ENCODE peak calls at places on chromosome 20, in nine cellular contexts. One of them, this sample, is unnamed.

GRCh38 chr20:62531046-62531838 is 55.4 kb upstream of the GATA5 start:
- DNase-seq in fibroblast of mammary gland: no peak
- DNase-seq in pons: no peak
- DNase-seq in fibroblast of pulmonary artery: no peak
- DNase-seq in LNCaP clone FGC: no peak
- DNase-seq in substantia nigra: no peak
- DNase-seq in EL: no peak
- DNase-seq in stimulated activated CD4-positive, alpha-beta T cell treated with anti-CD3 and anti-CD28 coated beads, Interleukin-2, amount 100 ng/mL, for 24 hours: no peak
- DNase-seq in lower lobe of right lung: no peak
- DNase-seq in this sample: no peak

GRCh38 chr20:57717797-57718196 is 8.0 kb upstream of the PMEPA1 start:
- DNase-seq in LNCaP clone FGC: no peak
- DNase-seq in EL: peak
- DNase-seq in lower lobe of right lung: no peak
- DNase-seq in substantia nigra: no peak
- DNase-seq in pons: no peak
- DNase-seq in stimulated activated CD4-positive, alpha-beta T cell treated with anti-CD3 and anti-CD28 coated beads, Interleukin-2, amount 100 ng/mL, for 24 hours: no peak
- DNase-seq in fibroblast of mammary gland: no peak
- DNase-seq in fibroblast of pulmonary artery: no peak
- DNase-seq in this sample: peak

GRCh38 chr20:16104783-16105182 is 468.5 kb downstream of the KIF16B start:
- DNase-seq in lower lobe of right lung: no peak
- DNase-seq in substantia nigra: no peak
- DNase-seq in LNCaP clone FGC: no peak
- DNase-seq in fibroblast of mammary gland: no peak
- DNase-seq in fibroblast of pulmonary artery: no peak
- DNase-seq in stimulated activated CD4-positive, alpha-beta T cell treated with anti-CD3 and anti-CD28 coated beads, Interleukin-2, amount 100 ng/mL, for 24 hours: no peak
- DNase-seq in pons: no peak
- DNase-seq in EL: no peak
- DNase-seq in this sample: no peak

GRCh38 chr20:2234788-2235187 is 61.0 kb upstream of the TGM3 start:
- DNase-seq in LNCaP clone FGC: no peak
- DNase-seq in substantia nigra: no peak
- DNase-seq in pons: no peak
- DNase-seq in fibroblast of pulmonary artery: no peak
- DNase-seq in lower lobe of right lung: no peak
- DNase-seq in fibroblast of mammary gland: no peak
- DNase-seq in stimulated activated CD4-positive, alpha-beta T cell treated with anti-CD3 and anti-CD28 coated beads, Interleukin-2, amount 100 ng/mL, for 24 hours: no peak
- DNase-seq in EL: no peak
- DNase-seq in this sample: peak

GRCh38 chr20:33653218-33653899 is 8.8 kb upstream of the C20orf144 start:
- DNase-seq in pons: peak
- DNase-seq in substantia nigra: peak
- DNase-seq in LNCaP clone FGC: no peak
- DNase-seq in stimulated activated CD4-positive, alpha-beta T cell treated with anti-CD3 and anti-CD28 coated beads, Interleukin-2, amount 100 ng/mL, for 24 hours: peak
- DNase-seq in fibroblast of pulmonary artery: peak
- DNase-seq in lower lobe of right lung: no peak
- DNase-seq in fibroblast of mammary gland: peak
- DNase-seq in EL: peak
- DNase-seq in this sample: peak

GRCh38 chr20:18989736-18990474 is 176.3 kb downstream of the SCP2D1 start:
- DNase-seq in LNCaP clone FGC: no peak
- DNase-seq in fibroblast of mammary gland: no peak
- DNase-seq in substantia nigra: no peak
- DNase-seq in lower lobe of right lung: no peak
- DNase-seq in stimulated activated CD4-positive, alpha-beta T cell treated with anti-CD3 and anti-CD28 coated beads, Interleukin-2, amount 100 ng/mL, for 24 hours: no peak
- DNase-seq in fibroblast of pulmonary artery: no peak
- DNase-seq in EL: no peak
- DNase-seq in pons: no peak
- DNase-seq in this sample: no peak

GRCh38 chr20:44651507-44652373 is at the start of gene ADA:
- DNase-seq in substantia nigra: no peak
- DNase-seq in fibroblast of mammary gland: peak
- DNase-seq in fibroblast of pulmonary artery: peak
- DNase-seq in pons: no peak
- DNase-seq in EL: peak
- DNase-seq in lower lobe of right lung: peak
- DNase-seq in stimulated activated CD4-positive, alpha-beta T cell treated with anti-CD3 and anti-CD28 coated beads, Interleukin-2, amount 100 ng/mL, for 24 hours: peak
- DNase-seq in LNCaP clone FGC: no peak
- DNase-seq in this sample: peak

GRCh38 chr20:46604551-46605133 is 46.6 kb downstream of the SLC13A3 start:
- DNase-seq in fibroblast of mammary gland: no peak
- DNase-seq in pons: no peak
- DNase-seq in LNCaP clone FGC: no peak
- DNase-seq in EL: no peak
- DNase-seq in substantia nigra: no peak
- DNase-seq in lower lobe of right lung: no peak
- DNase-seq in fibroblast of pulmonary artery: no peak
- DNase-seq in stimulated activated CD4-positive, alpha-beta T cell treated with anti-CD3 and anti-CD28 coated beads, Interleukin-2, amount 100 ng/mL, for 24 hours: no peak
- DNase-seq in this sample: no peak

GRCh38 chr20:17395729-17396128 is 135.4 kb downstream of the BFSP1 start:
- DNase-seq in LNCaP clone FGC: no peak
- DNase-seq in fibroblast of pulmonary artery: no peak
- DNase-seq in lower lobe of right lung: no peak
- DNase-seq in substantia nigra: no peak
- DNase-seq in stimulated activated CD4-positive, alpha-beta T cell treated with anti-CD3 and anti-CD28 coated beads, Interleukin-2, amount 100 ng/mL, for 24 hours: no peak
- DNase-seq in EL: no peak
- DNase-seq in pons: no peak
- DNase-seq in fibroblast of mammary gland: no peak
- DNase-seq in this sample: no peak

GRCh38 chr20:50151034-50151743 is 2.3 kb downstream of the PEDS1 start:
- DNase-seq in pons: no peak
- DNase-seq in fibroblast of mammary gland: peak
- DNase-seq in EL: no peak
- DNase-seq in fibroblast of pulmonary artery: no peak
- DNase-seq in stimulated activated CD4-positive, alpha-beta T cell treated with anti-CD3 and anti-CD28 coated beads, Interleukin-2, amount 100 ng/mL, for 24 hours: no peak
- DNase-seq in substantia nigra: no peak
- DNase-seq in lower lobe of right lung: no peak
- DNase-seq in LNCaP clone FGC: peak
- DNase-seq in this sample: no peak

GRCh38 chr20:52145587-52145986 is 46.0 kb downstream of the ZFP64 start:
- DNase-seq in lower lobe of right lung: no peak
- DNase-seq in stimulated activated CD4-positive, alpha-beta T cell treated with anti-CD3 and anti-CD28 coated beads, Interleukin-2, amount 100 ng/mL, for 24 hours: no peak
- DNase-seq in pons: no peak
- DNase-seq in LNCaP clone FGC: no peak
- DNase-seq in substantia nigra: no peak
- DNase-seq in EL: no peak
- DNase-seq in fibroblast of mammary gland: no peak
- DNase-seq in fibroblast of pulmonary artery: no peak
- DNase-seq in this sample: no peak

GRCh38 chr20:48574383-48574782 is 253.4 kb downstream of the PREX1 start:
- DNase-seq in stimulated activated CD4-positive, alpha-beta T cell treated with anti-CD3 and anti-CD28 coated beads, Interleukin-2, amount 100 ng/mL, for 24 hours: no peak
- DNase-seq in fibroblast of pulmonary artery: peak
- DNase-seq in lower lobe of right lung: no peak
- DNase-seq in EL: peak
- DNase-seq in LNCaP clone FGC: no peak
- DNase-seq in fibroblast of mammary gland: peak
- DNase-seq in pons: no peak
- DNase-seq in substantia nigra: no peak
- DNase-seq in this sample: peak

GRCh38 chr20:44442298-44443070 is 33.2 kb upstream of the TTPAL start:
- DNase-seq in LNCaP clone FGC: no peak
- DNase-seq in fibroblast of pulmonary artery: no peak
- DNase-seq in stimulated activated CD4-positive, alpha-beta T cell treated with anti-CD3 and anti-CD28 coated beads, Interleukin-2, amount 100 ng/mL, for 24 hours: no peak
- DNase-seq in fibroblast of mammary gland: peak
- DNase-seq in pons: no peak
- DNase-seq in lower lobe of right lung: no peak
- DNase-seq in EL: no peak
- DNase-seq in substantia nigra: no peak
- DNase-seq in this sample: no peak

GRCh38 chr20:59082077-59082740 is 39.6 kb upstream of the PRELID3B start:
- DNase-seq in fibroblast of pulmonary artery: peak
- DNase-seq in fibroblast of mammary gland: peak
- DNase-seq in substantia nigra: no peak
- DNase-seq in EL: peak
- DNase-seq in LNCaP clone FGC: no peak
- DNase-seq in stimulated activated CD4-positive, alpha-beta T cell treated with anti-CD3 and anti-CD28 coated beads, Interleukin-2, amount 100 ng/mL, for 24 hours: no peak
- DNase-seq in pons: no peak
- DNase-seq in lower lobe of right lung: no peak
- DNase-seq in this sample: peak

GRCh38 chr20:3398681-3399252 is 8.7 kb downstream of the DNAAF9 start:
- DNase-seq in EL: peak
- DNase-seq in stimulated activated CD4-positive, alpha-beta T cell treated with anti-CD3 and anti-CD28 coated beads, Interleukin-2, amount 100 ng/mL, for 24 hours: no peak
- DNase-seq in pons: no peak
- DNase-seq in fibroblast of mammary gland: peak
- DNase-seq in lower lobe of right lung: no peak
- DNase-seq in substantia nigra: no peak
- DNase-seq in fibroblast of pulmonary artery: no peak
- DNase-seq in LNCaP clone FGC: no peak
- DNase-seq in this sample: no peak

GRCh38 chr20:17841751-17842191 is 126.8 kb downstream of the SNX5 start:
- DNase-seq in fibroblast of mammary gland: peak
- DNase-seq in lower lobe of right lung: no peak
- DNase-seq in LNCaP clone FGC: no peak
- DNase-seq in fibroblast of pulmonary artery: peak
- DNase-seq in stimulated activated CD4-positive, alpha-beta T cell treated with anti-CD3 and anti-CD28 coated beads, Interleukin-2, amount 100 ng/mL, for 24 hours: no peak
- DNase-seq in EL: peak
- DNase-seq in pons: no peak
- DNase-seq in substantia nigra: no peak
- DNase-seq in this sample: peak

GRCh38 chr20:11792229-11792953 is 125.3 kb upstream of the BTBD3 start:
- DNase-seq in stimulated activated CD4-positive, alpha-beta T cell treated with anti-CD3 and anti-CD28 coated beads, Interleukin-2, amount 100 ng/mL, for 24 hours: no peak
- DNase-seq in pons: peak
- DNase-seq in substantia nigra: no peak
- DNase-seq in lower lobe of right lung: no peak
- DNase-seq in EL: no peak
- DNase-seq in fibroblast of pulmonary artery: no peak
- DNase-seq in fibroblast of mammary gland: no peak
- DNase-seq in LNCaP clone FGC: no peak
- DNase-seq in this sample: peak

GRCh38 chr20:17620371-17621228 is 50.7 kb downstream of the DSTN start:
- DNase-seq in stimulated activated CD4-positive, alpha-beta T cell treated with anti-CD3 and anti-CD28 coated beads, Interleukin-2, amount 100 ng/mL, for 24 hours: no peak
- DNase-seq in lower lobe of right lung: peak
- DNase-seq in substantia nigra: no peak
- DNase-seq in LNCaP clone FGC: no peak
- DNase-seq in fibroblast of pulmonary artery: no peak
- DNase-seq in fibroblast of mammary gland: no peak
- DNase-seq in EL: no peak
- DNase-seq in pons: no peak
- DNase-seq in this sample: no peak